ENCODE peak calls at places on chromosomes 11 and 22, in five cellular contexts. A is posterior vena cava, U is epithelial cell of esophagus, O is HEK293T, W is PC-3. Y is an unnamed sample.

GRCh38 chr22:21984793-21985192 is 2.2 kb upstream of the TOP3B start:
- DNase-seq in A (peak), U (peak), O (peak), W (peak), Y (no peak)

GRCh38 chr11:134363161-134363560 is 31.4 kb downstream of the GLB1L2 start:
- DNase-seq in A (peak), U (no peak), O (no peak), W (no peak), Y (no peak)

GRCh38 chr11:70433966-70434812 is 35.9 kb downstream of the CTTN start:
- DNase-seq in A (peak), U (no peak), O (no peak), W (no peak), Y (no peak)

GRCh38 chr11:2422461-2423156 is 21.7 kb downstream of the TRPM5 start:
- DNase-seq in A (no peak), U (no peak), O (no peak), W (no peak), Y (no peak)

GRCh38 chr11:11865449-11865848 is 23.7 kb downstream of the USP47 start:
- DNase-seq in A (no peak), U (no peak), O (no peak), W (no peak), Y (no peak)

GRCh38 chr11:57638005-57638760 is 11.5 kb downstream of the YPEL4 start:
- DNase-seq in A (no peak), U (peak), O (no peak), W (peak), Y (peak)

GRCh38 chr11:6473481-6474422 is at the start of gene TRIM3:
- DNase-seq in A (peak), U (peak), O (peak), W (peak), Y (peak)

GRCh38 chr11:83355406-83355805 is 69.2 kb upstream of the CCDC90B start:
- DNase-seq in A (no peak), U (no peak), O (no peak), W (no peak), Y (no peak)

GRCh38 chr11:61153593-61154090 is 7.6 kb downstream of the VPS37C start:
- DNase-seq in A (no peak), U (no peak), O (no peak), W (no peak), Y (no peak)

GRCh38 chr11:130510407-130511006 is 62.1 kb downstream of the ADAMTS15 start:
- DNase-seq in A (no peak), U (no peak), O (no peak), W (peak), Y (peak)

GRCh38 chr11:130390071-130390758 is 38.2 kb downstream of the ADAMTS8 start:
- DNase-seq in A (no peak), U (peak), O (peak), W (peak), Y (no peak)

GRCh38 chr22:33065230-33065629 is 7.0 kb upstream of the SYN3 start:
- DNase-seq in A (no peak), U (no peak), O (no peak), W (no peak), Y (no peak)

GRCh38 chr11:33017478-33017877 is 1.8 kb downstream of the DEPDC7 start:
- DNase-seq in A (no peak), U (no peak), O (no peak), W (no peak), Y (no peak)

GRCh38 chr11:124841765-124842700 is 23.2 kb upstream of the ROBO3 start:
- DNase-seq in A (no peak), U (no peak), O (no peak), W (no peak), Y (no peak)

GRCh38 chr22:42892571-42893316 is 35.7 kb upstream of the ARFGAP3 start:
- DNase-seq in A (no peak), U (no peak), O (no peak), W (no peak), Y (no peak)

GRCh38 chr11:101133190-101133589 is 3.6 kb upstream of the PGR start:
- DNase-seq in A (no peak), U (no peak), O (no peak), W (peak), Y (no peak)

GRCh38 chr11:47980907-47981621 is 705 bp downstream of the PTPRJ start:
- DNase-seq in A (peak), U (peak), O (peak), W (peak), Y (peak)

GRCh38 chr22:20403779-20404140 is 9.8 kb downstream of the ZNF74 start:
- DNase-seq in A (no peak), U (no peak), O (no peak), W (no peak), Y (no peak)

GRCh38 chr11:69638941-69639681 is 1.8 kb upstream of the CCND1 start:
- DNase-seq in A (peak), U (peak), O (peak), W (peak), Y (peak)

GRCh38 chr11:1856306-1857005 is 3.6 kb downstream of the LSP1 start:
- DNase-seq in A (no peak), U (no peak), O (no peak), W (no peak), Y (no peak)

GRCh38 chr11:9735236-9735635 is 71.4 kb downstream of the SWAP70 start:
- DNase-seq in A (no peak), U (peak), O (no peak), W (no peak), Y (no peak)

GRCh38 chr11:29135504-29135903 is 881.3 kb downstream of the KCNA4 start:
- DNase-seq in A (no peak), U (no peak), O (no peak), W (no peak), Y (no peak)

GRCh38 chr11:36356201-36356600 is 60.1 kb downstream of the PRR5L start:
- DNase-seq in A (no peak), U (no peak), O (no peak), W (no peak), Y (no peak)

GRCh38 chr11:84675631-84676030 is 951.5 kb downstream of the DLG2 start:
- DNase-seq in A (no peak), U (no peak), O (no peak), W (no peak), Y (no peak)

GRCh38 chr22:32814289-32814865 is 12.9 kb downstream of the TIMP3 start:
- DNase-seq in A (no peak), U (no peak), O (no peak), W (no peak), Y (no peak)

GRCh38 chr22:37122598-37123180 is 13.2 kb upstream of the TMPRSS6 start:
- DNase-seq in A (no peak), U (no peak), O (no peak), W (no peak), Y (no peak)

GRCh38 chr11:109424893-109425292 is 2.9 kb downstream of the C11orf87 start:
- DNase-seq in A (no peak), U (peak), O (no peak), W (peak), Y (no peak)

GRCh38 chr11:17392872-17393271 is 4.4 kb upstream of the KCNJ11 start:
- DNase-seq in A (peak), U (no peak), O (no peak), W (no peak), Y (no peak)

GRCh38 chr11:13667245-13667644 is 1.2 kb upstream of the FAR1 start:
- DNase-seq in A (no peak), U (peak), O (no peak), W (no peak), Y (no peak)

GRCh38 chr11:43962383-43962969 is 20.0 kb downstream of the C11orf96 start:
- DNase-seq in A (no peak), U (peak), O (no peak), W (no peak), Y (no peak)